ENCODE peak calls at places on chromosomes 1 and 21, in four cellular contexts. X is HCT116; K is CD4-positive, CD25-positive, alpha-beta regulatory T cell; M is tibial nerve. L is an unnamed sample.

GRCh38 chr1:193113992-193114332 is 7.9 kb upstream of the CDC73 start:
- DNase-seq in K (no peak), X (no peak), M (no peak), L (no peak)

GRCh38 chr1:224615861-224616760 is at the start of gene CNIH3:
- DNase-seq in M (no peak), K (peak; percentile 21), X (no peak), L (no peak)

GRCh38 chr1:38041941-38042834 is 4.4 kb downstream of the POU3F1 start:
- DNase-seq in K (no peak), X (no peak), M (no peak), L (no peak)

GRCh38 chr1:47894718-47895393 is 102.3 kb downstream of the TRABD2B start:
- DNase-seq in X (no peak), M (no peak), K (no peak), L (no peak)

GRCh38 chr21:45295576-45296365 is 8.1 kb upstream of the POFUT2 start:
- DNase-seq in K (no peak), X (no peak), M (no peak), L (peak; percentile 11)

GRCh38 chr1:198649598-198650338 is 10.9 kb downstream of the PTPRC start:
- DNase-seq in M (no peak), X (no peak), K (no peak), L (no peak)

GRCh38 chr1:29974345-29974744 is 738.0 kb downstream of the PTPRU start:
- DNase-seq in K (no peak), X (peak; percentile 16), M (no peak), L (no peak)

GRCh38 chr1:98323906-98324358 is 337.6 kb upstream of the SNX7 start:
- DNase-seq in X (peak; percentile 87), K (no peak), M (peak; percentile 24), L (peak; percentile 15)

GRCh38 chr1:203649551-203650011 is 22.9 kb downstream of the ATP2B4 start:
- DNase-seq in K (peak; percentile 34), X (no peak), M (no peak), L (no peak)

GRCh38 chr1:222897527-222898190 is 82.8 kb downstream of the DISP1 start:
- DNase-seq in X (no peak), M (no peak), K (no peak), L (no peak)

GRCh38 chr1:216456682-216457081 is 33.4 kb upstream of the USH2A start:
- DNase-seq in X (no peak), M (no peak), K (no peak), L (no peak)

GRCh38 chr1:159921251-159921650 is 4.1 kb downstream of the TAGLN2 start:
- DNase-seq in X (no peak), K (no peak), M (no peak), L (no peak)

GRCh38 chr1:159920202-159920601 is 5.1 kb downstream of the TAGLN2 start:
- DNase-seq in M (no peak), K (no peak), X (no peak), L (no peak)

GRCh38 chr1:159921700-159922498 is 3.4 kb downstream of the TAGLN2 start:
- DNase-seq in K (peak; percentile 38), X (no peak), M (no peak), L (no peak)

GRCh38 chr1:159919236-159919865 is 6.0 kb downstream of the TAGLN2 start:
- DNase-seq in M (no peak), X (no peak), K (no peak), L (no peak)

GRCh38 chr1:159920651-159921050 is 4.7 kb downstream of the TAGLN2 start:
- DNase-seq in X (no peak), M (no peak), K (no peak), L (no peak)
- H3K4me1 ChIP-seq in X (peaks cover 20% of the 10 kb centered on the region), M (peaks cover 23% of the 10 kb centered on the region), K (peaks cover 41% of the 10 kb centered on the region), L (peaks cover 73% of the 10 kb centered on the region)

GRCh38 chr1:182588460-182589396 is at the start of gene RNASEL:
- DNase-seq in M (peak; percentile 76), K (peak; percentile 70), X (peak; percentile 35), L (peak; percentile 71)

GRCh38 chr1:182587666-182588438 is 1.2 kb downstream of the RNASEL start:
- DNase-seq in M (no peak), K (no peak), X (no peak), L (no peak)

GRCh38 chr1:182587087-182587486 is 2.0 kb downstream of the RNASEL start:
- DNase-seq in X (no peak), M (no peak), K (no peak), L (no peak)

GRCh38 chr1:182589931-182590330 is 875 bp upstream of the RNASEL start:
- DNase-seq in K (no peak), M (no peak), X (no peak), L (no peak)

GRCh38 chr1:182589520-182589919 is 464 bp upstream of the RNASEL start:
- DNase-seq in M (no peak), X (no peak), K (no peak), L (no peak)
- H3K27ac ChIP-seq in M (no peak overlapping the region), X (no peak overlapping the region), K (peak overlapping the region; percentile 97), L (peak overlapping the region; percentile 83)

DNA sequence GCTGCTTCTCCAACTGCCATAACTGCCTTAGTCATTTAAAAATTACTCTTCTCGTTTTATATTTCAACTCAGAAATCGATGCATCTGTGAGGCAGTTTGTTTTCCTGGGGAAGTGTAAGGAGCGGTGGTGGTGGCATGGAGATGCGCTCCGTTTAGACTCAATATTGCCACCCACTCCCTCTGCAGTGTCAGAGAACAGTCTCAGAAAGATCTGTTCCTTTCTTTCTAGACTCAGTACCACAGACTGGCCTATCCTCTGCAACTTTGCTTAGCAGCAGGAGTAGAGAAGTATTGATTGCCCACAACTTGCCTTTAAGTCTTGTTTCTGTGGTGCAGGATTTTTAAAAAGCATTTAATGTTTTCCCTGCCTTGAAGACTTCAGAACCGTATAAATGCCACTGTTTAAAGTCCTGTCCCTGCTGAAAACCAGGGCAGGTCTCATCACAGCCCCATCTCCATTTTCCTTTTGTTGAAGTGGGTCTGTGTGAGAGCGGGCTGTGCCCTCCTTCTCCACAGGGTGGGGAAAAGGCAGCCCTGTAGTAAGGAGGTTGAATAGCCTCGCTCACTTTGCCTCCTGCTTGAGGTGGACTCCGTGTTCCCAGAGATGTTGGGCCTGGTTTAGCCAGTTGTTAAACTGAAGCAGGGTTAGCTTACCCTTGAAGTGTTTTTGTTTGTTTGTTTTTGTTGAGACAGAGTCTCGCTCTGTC is 105.2 kb downstream of the NFIA start:
- DNase-seq in M (no peak), K (no peak), X (no peak), L (no peak)
- H3K4me1 ChIP-seq in M (peaks cover 36% of the 10 kb centered on the region), K (no peaks in the 10 kb centered on the region), X (no peaks in the 10 kb centered on the region), L (peaks cover 72% of the 10 kb centered on the region)

DNA sequence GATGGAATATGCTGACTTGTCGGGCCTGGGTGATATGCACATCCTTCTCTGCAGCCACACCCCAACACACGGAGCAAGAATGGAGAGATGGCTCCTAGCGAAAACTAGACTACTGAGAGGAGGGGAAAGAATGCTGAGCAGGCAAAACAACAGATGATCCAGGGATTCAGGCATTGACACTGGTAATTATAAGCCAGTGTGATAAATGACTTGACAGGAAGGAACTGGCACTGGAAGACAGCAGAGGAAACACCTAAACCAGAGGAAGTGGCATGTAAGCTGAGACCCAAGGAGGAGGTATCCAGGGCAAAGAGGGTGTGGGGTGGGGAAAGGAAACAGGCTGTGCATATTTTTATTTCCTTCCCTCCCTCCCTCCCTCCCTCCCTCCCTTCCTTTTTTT is 31.7 kb upstream of the KHDRBS1 start:
- DNase-seq in X (no peak), K (peak; percentile 40), M (no peak), L (no peak)
- H3K27ac ChIP-seq in X (no peak overlapping the region), K (peak overlapping the region; percentile 48), M (no peak overlapping the region), L (no peak overlapping the region)

DNA sequence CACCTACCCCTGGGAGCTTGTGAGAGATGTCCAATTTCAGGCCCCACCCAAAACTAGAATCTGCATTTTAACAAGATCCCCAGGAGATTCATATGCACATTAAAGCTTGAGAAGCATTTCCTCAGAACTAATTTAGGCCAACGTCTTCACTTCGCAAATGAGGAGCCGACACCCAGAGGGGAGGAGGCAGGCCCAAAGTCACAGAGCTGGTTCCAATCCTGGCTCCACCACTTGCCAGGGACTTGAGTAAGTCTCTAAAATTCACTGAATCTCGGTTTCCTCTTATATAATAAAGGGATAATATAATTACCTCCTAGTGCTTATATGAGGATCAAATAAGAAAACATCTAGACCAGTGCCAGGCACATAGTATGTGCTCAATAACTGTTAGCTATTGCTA is 10.3 kb upstream of the PHLDA3 start:
- DNase-seq in X (no peak), K (no peak), M (no peak), L (no peak)
- H3K4me1 ChIP-seq in X (peaks cover 23% of the 10 kb centered on the region), K (peaks cover 22% of the 10 kb centered on the region), M (peaks cover 19% of the 10 kb centered on the region), L (peaks cover 14% of the 10 kb centered on the region)

DNA sequence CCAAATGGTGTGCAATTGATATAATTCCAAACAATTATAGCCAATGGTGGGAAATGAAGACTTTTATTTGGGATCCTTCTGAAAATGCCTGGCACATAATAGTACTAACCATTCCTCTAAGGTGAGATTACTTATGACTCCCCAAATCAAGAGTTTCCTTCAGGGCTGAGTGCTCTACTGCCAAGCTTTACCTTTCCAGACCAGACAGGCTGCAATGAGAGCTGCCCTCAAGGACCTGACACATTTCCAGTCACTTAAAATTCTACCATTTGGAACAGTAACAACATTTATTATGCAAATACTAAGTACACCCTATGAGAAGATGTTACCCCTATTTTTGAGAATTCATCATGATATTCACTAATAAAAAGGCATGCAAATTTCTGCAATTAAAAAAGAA is 21.1 kb downstream of the PAXBP1 start:
- DNase-seq in K (no peak), M (no peak), X (no peak), L (no peak)
- H3K27ac ChIP-seq in K (no peak overlapping the region), M (no peak overlapping the region), X (no peak overlapping the region), L (no peak overlapping the region)